ENCODE peak calls at places on chromosomes 3 and 15, in six cellular contexts. O, P, K, Q, G and Z are unnamed samples.

GRCh38 chr15:78712797-78713515 is 71.9 kb upstream of the CHRNB4 start:
- DNase-seq in G (no peak), K (no peak), O (no peak), Q (no peak), P (no peak), Z (no peak)

GRCh38 chr3:13537926-13538325 is 11.0 kb upstream of the FBLN2 start:
- DNase-seq in P (no peak), K (no peak), O (peak), G (peak), Q (peak), Z (peak)

GRCh38 chr15:89129123-89129815 is 41.0 kb downstream of the ABHD2 start:
- DNase-seq in K (peak), P (no peak), G (peak), Q (peak), O (peak), Z (no peak)

GRCh38 chr3:107241217-107241616 is 136.0 kb upstream of the CCDC54 start:
- DNase-seq in K (peak), O (peak), G (no peak), Q (peak), P (peak), Z (no peak)

GRCh38 chr15:97961067-97961954 is 808 bp downstream of the ARRDC4 start:
- DNase-seq in O (no peak), P (peak), Q (peak), G (peak), K (no peak), Z (no peak)

GRCh38 chr3:33467786-33468185 is 27.6 kb upstream of the UBP1 start:
- DNase-seq in O (no peak), P (no peak), K (no peak), G (peak), Q (peak), Z (no peak)

GRCh38 chr3:187985636-187986035 is 168.3 kb upstream of the LPP start:
- DNase-seq in Q (no peak), O (no peak), G (peak), P (no peak), K (no peak), Z (no peak)

GRCh38 chr3:87810427-87810826 is 248.4 kb downstream of the CGGBP1 start:
- DNase-seq in K (no peak), P (no peak), O (no peak), G (no peak), Q (no peak), Z (no peak)

GRCh38 chr3:64257096-64257755 is 32.0 kb upstream of the PRICKLE2 start:
- DNase-seq in Q (no peak), P (no peak), K (no peak), O (no peak), G (no peak), Z (no peak)

GRCh38 chr15:21261965-21262850 is 178.1 kb downstream of the POTEB3 start:
- DNase-seq in Q (no peak), P (peak), G (no peak), K (no peak), O (peak), Z (no peak)

GRCh38 chr15:53974813-53975212 is 3.4 kb upstream of the UNC13C start:
- DNase-seq in G (no peak), O (peak), K (peak), P (no peak), Q (no peak), Z (no peak)

GRCh38 chr3:50418845-50419244 is 59.5 kb upstream of the TMEM115 start:
- DNase-seq in O (no peak), P (no peak), K (no peak), G (peak), Q (peak), Z (no peak)

GRCh38 chr15:59594493-59594942 is 17.1 kb upstream of the GCNT3 start:
- DNase-seq in P (no peak), Q (peak), G (peak), K (no peak), O (peak), Z (peak)

GRCh38 chr15:49046113-49046883 is at the start of gene SECISBP2L:
- DNase-seq in Q (peak), K (peak), P (peak), G (peak), O (peak), Z (peak)
- TF ChIP-seq CTCF in Q (peak), K (peak), P (peak), G (peak), O (peak), Z (peak)

GRCh38 chr15:33547876-33548275 is 237.1 kb downstream of the RYR3 start:
- DNase-seq in K (peak), O (peak), G (peak), P (peak), Q (peak), Z (no peak)

GRCh38 chr15:33540174-33540573 is 229.4 kb downstream of the RYR3 start:
- DNase-seq in P (no peak), O (no peak), K (no peak), Q (no peak), G (no peak), Z (no peak)

GRCh38 chr15:33545866-33546265 is 235.1 kb downstream of the RYR3 start:
- DNase-seq in G (no peak), O (no peak), Q (no peak), P (no peak), K (no peak), Z (no peak)

GRCh38 chr15:33543957-33544356 is 233.2 kb downstream of the RYR3 start:
- DNase-seq in G (no peak), P (no peak), Q (no peak), O (no peak), K (no peak), Z (no peak)
- H3K4me3 ChIP-seq in G (no peak), P (no peak), Q (no peak), O (no peak), K (no peak), Z (no peak)

GRCh38 chr3:51530485-51530884 is 8.0 kb upstream of the RAD54L2 start:
- DNase-seq in Q (no peak), O (no peak), G (peak), K (no peak), P (no peak), Z (no peak)

GRCh38 chr3:51538115-51538458 is 432 bp upstream of the RAD54L2 start:
- DNase-seq in G (no peak), Q (peak), O (no peak), K (peak), P (no peak), Z (no peak)

GRCh38 chr3:51539291-51539891 is 872 bp downstream of the RAD54L2 start:
- DNase-seq in O (peak), Q (peak), K (peak), G (peak), P (no peak), Z (no peak)

GRCh38 chr3:51538459-51539290 is at the start of gene RAD54L2:
- DNase-seq in P (peak), G (peak), O (peak), K (peak), Q (peak), Z (no peak)

GRCh38 chr3:51535146-51536019 is 3.1 kb upstream of the RAD54L2 start:
- DNase-seq in Q (no peak), K (peak), O (no peak), G (no peak), P (no peak), Z (no peak)
- TF ChIP-seq CTCF in Q (no peak), K (no peak), O (no peak), G (no peak), P (no peak), Z (no peak)

GRCh38 chr3:102037791-102038190 is 188.5 kb downstream of the NFKBIZ start:
- DNase-seq in P (no peak), O (no peak), K (no peak), Q (no peak), G (no peak), Z (no peak)
- H3K4me3 ChIP-seq in P (no peak), O (no peak), K (no peak), Q (no peak), G (no peak), Z (no peak)

GRCh38 chr15:75329571-75329970 is 6.3 kb upstream of the COMMD4 start:
- DNase-seq in P (no peak), O (no peak), K (no peak), G (no peak), Q (no peak), Z (no peak)
- TF ChIP-seq CTCF in P (no peak), O (no peak), K (no peak), G (no peak), Q (no peak), Z (no peak)

GRCh38 chr3:78919021-78919755 is 848.6 kb downstream of the ROBO1 start:
- DNase-seq in O (peak), G (peak), P (no peak), Q (peak), K (peak), Z (peak)

GRCh38 chr3:78912687-78913086 is 855.1 kb downstream of the ROBO1 start:
- DNase-seq in K (no peak), G (peak), Q (peak), P (no peak), O (no peak), Z (no peak)

GRCh38 chr3:78913711-78914110 is 854.1 kb downstream of the ROBO1 start:
- DNase-seq in O (no peak), Q (no peak), K (no peak), G (no peak), P (no peak), Z (no peak)

GRCh38 chr3:78918361-78919020 is 849.3 kb downstream of the ROBO1 start:
- DNase-seq in K (peak), G (peak), Q (peak), P (no peak), O (no peak), Z (peak)

GRCh38 chr3:78917541-78917940 is 850.3 kb downstream of the ROBO1 start:
- DNase-seq in K (no peak), P (no peak), G (no peak), Q (peak), O (no peak), Z (no peak)
- H3K4me3 ChIP-seq in K (no peak), P (no peak), G (no peak), Q (no peak), O (no peak), Z (no peak)

DNA sequence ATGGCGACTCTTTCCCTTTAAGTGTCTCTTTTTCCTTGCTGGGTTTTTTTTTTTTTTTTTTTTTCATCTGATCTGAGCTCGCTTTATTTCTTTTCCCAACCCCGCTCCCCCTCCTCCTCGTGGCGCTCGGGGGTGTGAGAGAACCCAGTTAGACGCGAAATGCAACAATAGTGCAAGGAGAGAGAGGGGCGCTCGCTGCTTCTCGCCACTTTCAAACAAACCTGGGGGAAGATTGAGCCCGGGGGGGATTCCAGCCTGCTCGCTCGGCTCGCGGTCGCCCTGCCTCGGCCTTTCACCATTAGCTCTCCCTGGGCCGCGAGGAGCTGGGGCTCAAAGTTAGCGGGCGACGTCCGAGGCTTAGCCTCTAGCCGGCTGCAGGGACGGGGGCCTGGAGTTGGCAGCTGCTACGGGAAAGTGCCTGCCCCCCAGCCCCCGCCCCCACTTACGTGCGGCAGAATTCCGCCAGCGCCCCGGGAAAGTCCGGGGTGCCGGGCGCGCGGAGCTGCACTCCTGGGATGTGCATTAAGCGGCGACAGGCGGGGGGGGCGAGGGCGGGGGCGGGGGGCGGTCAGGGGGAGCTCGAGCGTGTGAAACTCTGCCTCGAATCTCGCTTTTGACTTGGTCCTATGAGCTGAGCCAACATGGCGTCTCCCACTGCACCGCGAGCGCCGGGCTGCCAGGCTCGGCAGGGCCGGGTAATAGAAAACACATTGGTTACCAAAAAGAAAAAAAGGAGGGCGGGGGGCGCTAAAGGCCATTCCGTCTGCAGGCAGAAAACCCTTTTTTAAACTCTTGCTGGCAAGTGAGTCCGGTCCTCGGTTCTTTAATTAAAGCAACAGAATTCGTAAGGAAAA is 10.3 kb downstream of the NR2F2 start:
- DNase-seq in Q (peak), O (peak), G (peak), K (peak), P (peak), Z (no peak)
- TF ChIP-seq CTCF in Q (no peak), O (no peak), G (no peak), K (no peak), P (no peak), Z (no peak)

GRCh38 chr3:47113669-47114365 is 50.1 kb downstream of the SETD2 start:
- DNase-seq in O (peak), Q (peak), K (peak), P (no peak), G (peak), Z (peak)
- H3K4me3 ChIP-seq in O (no peak), Q (no peak), K (no peak), P (no peak), G (peak), Z (no peak)

DNA sequence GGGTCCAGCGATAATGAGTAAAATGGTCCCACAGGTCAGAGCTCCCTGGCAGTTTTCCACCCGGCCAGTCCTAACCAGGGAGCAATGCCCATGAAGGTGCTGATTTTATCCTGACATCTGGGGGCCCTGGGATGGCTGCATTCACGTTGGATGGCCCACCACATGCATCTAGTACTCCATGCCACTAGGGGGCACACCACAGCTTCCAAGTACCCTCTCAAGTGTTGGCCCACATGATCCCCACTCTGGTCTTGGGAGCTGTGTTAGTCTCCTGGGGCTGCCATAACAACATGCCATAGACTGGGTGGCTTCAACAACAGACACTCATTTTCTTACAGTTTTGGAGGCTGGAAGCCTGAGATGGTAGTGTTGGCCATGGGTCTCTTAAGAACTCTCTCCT is 225.5 kb downstream of the SLCO3A1 start:
- DNase-seq in Q (peak), K (peak), P (no peak), O (peak), G (no peak), Z (no peak)
- TF ChIP-seq CTCF in Q (peak), K (peak), P (peak), O (peak), G (peak), Z (peak)

GRCh38 chr15:45377630-45378148 is 655 bp downstream of the GATM start:
- DNase-seq in O (no peak), Q (no peak), G (no peak), P (peak), K (peak), Z (no peak)

GRCh38 chr15:45376300-45376928 is 1.9 kb downstream of the GATM start:
- DNase-seq in P (no peak), K (no peak), G (no peak), O (no peak), Q (no peak), Z (no peak)

GRCh38 chr15:45376967-45377629 is 1.2 kb downstream of the GATM start:
- DNase-seq in O (no peak), Q (no peak), K (no peak), P (no peak), G (no peak), Z (no peak)

GRCh38 chr15:45373961-45374360 is 4.4 kb downstream of the GATM start:
- DNase-seq in O (no peak), K (no peak), G (no peak), Q (no peak), P (no peak), Z (no peak)

DNA sequence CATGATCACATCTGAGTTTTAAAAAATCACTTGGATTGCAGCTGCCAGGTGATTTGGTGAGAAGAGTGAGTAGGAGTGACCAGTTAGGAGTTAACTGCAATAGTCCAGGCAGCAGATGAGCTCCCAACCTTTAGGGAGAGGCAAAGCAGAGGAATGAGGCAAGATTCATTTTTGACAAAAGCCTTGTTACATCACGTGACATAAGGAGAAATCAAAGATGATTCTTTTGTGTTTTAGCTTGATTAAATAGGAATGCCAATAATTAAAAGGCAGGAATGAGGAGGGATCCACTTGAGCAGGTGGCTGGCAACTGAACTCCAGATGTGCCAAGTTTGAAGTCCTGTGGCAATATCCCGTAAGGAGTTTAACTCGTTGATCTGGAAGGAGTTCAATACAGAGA is 2.5 kb downstream of the GATM start:
- DNase-seq in O (no peak), K (no peak), P (no peak), Q (no peak), G (no peak), Z (no peak)
- H3K4me3 ChIP-seq in O (no peak), K (no peak), P (peak), Q (no peak), G (no peak), Z (no peak)